ENCODE peak calls at places on chromosomes 13 and 19, in four cellular contexts. B, M, H and D are unnamed samples.

GRCh38 chr13:68490594-68490993 is 1260.5 kb upstream of the PCDH9 start:
- DNase-seq in B (no peak), M (no peak), H (no peak), D (no peak)

GRCh38 chr19:14786421-14786851 is 8.1 kb upstream of the ADGRE2 start:
- DNase-seq in B (no peak), M (peak), H (no peak), D (peak)

GRCh38 chr13:74771964-74772363 is 637.8 kb upstream of the KLF12 start:
- DNase-seq in B (peak), M (no peak), H (no peak), D (no peak)

GRCh38 chr19:35327642-35328041 is 1.3 kb upstream of the CD22 start:
- DNase-seq in B (no peak), M (peak), H (no peak), D (peak)

GRCh38 chr19:48501961-48502719 is 9.5 kb downstream of the LMTK3 start:
- DNase-seq in B (no peak), M (peak), H (peak), D (peak)

GRCh38 chr13:44048326-44048725 is 168.6 kb downstream of the LACC1 start:
- DNase-seq in B (no peak), M (no peak), H (no peak), D (no peak)

GRCh38 chr13:20702530-20702929 is 969 bp upstream of the IL17D start:
- DNase-seq in B (peak), M (no peak), H (no peak), D (no peak)

GRCh38 chr19:29836409-29836825 is 24.6 kb downstream of the CCNE1 start:
- DNase-seq in B (no peak), M (no peak), H (no peak), D (no peak)

GRCh38 chr19:50843205-50843604 is 9.8 kb upstream of the KLK15 start:
- DNase-seq in B (no peak), M (no peak), H (no peak), D (no peak)

GRCh38 chr13:112685856-112686255 is 4.0 kb upstream of the ATP11A start:
- DNase-seq in B (no peak), M (no peak), H (no peak), D (peak)

GRCh38 chr19:45117167-45117594 is 24.2 kb downstream of the PPP1R37 start:
- DNase-seq in B (peak), M (no peak), H (no peak), D (no peak)

GRCh38 chr13:69935043-69935442 is 172.6 kb upstream of the ATXN8OS start:
- DNase-seq in B (no peak), M (peak), H (no peak), D (no peak)

GRCh38 chr13:23987331-23987730 is 90.0 kb upstream of the C1QTNF9B start:
- DNase-seq in B (peak), M (no peak), H (no peak), D (no peak)

GRCh38 chr19:52138614-52139290 is 986 bp downstream of the ZNF616 start:
- DNase-seq in B (peak), M (peak), H (peak), D (peak)

GRCh38 chr13:72737033-72737432 is 9.3 kb downstream of the BORA start:
- DNase-seq in B (no peak), M (no peak), H (no peak), D (no peak)

GRCh38 chr19:52638601-52639000 is 446 bp upstream of the ZNF83 start:
- DNase-seq in B (peak), M (peak), H (no peak), D (no peak)

GRCh38 chr13:77833331-77833863 is 85.2 kb downstream of the EDNRB start:
- DNase-seq in B (peak), M (no peak), H (no peak), D (no peak)

GRCh38 chr19:13918726-13919411 is 12.9 kb downstream of the CC2D1A start:
- DNase-seq in B (no peak), M (no peak), H (no peak), D (peak)

GRCh38 chr19:14383556-14383897 is 2.3 kb downstream of the ADGRE5 start:
- DNase-seq in B (peak), M (no peak), H (no peak), D (no peak)

GRCh38 chr19:37059142-37059541 is 19.1 kb upstream of the ZNF420 start:
- DNase-seq in B (no peak), M (no peak), H (no peak), D (no peak)

GRCh38 chr19:49339364-49340068 is 4.3 kb downstream of the CD37 start:
- DNase-seq in B (peak), M (peak), H (peak), D (peak)

GRCh38 chr19:38210458-38210987 is 13.5 kb downstream of the DPF1 start:
- DNase-seq in B (peak), M (peak), H (no peak), D (peak)
- H3K4ac ChIP-seq in B (no peak), M (no peak), H (no peak), D (no peak)

GRCh38 chr13:56888455-56888854 is 252.3 kb upstream of the PRR20A start:
- DNase-seq in B (no peak), M (no peak), H (no peak), D (no peak)
- H4K5ac ChIP-seq in B (no peak), M (no peak), H (no peak), D (no peak)

GRCh38 chr19:1905071-1905862 is at the start of the genes ADAT3 and SCAMP4:
- DNase-seq in B (peak), M (peak), H (peak), D (peak)

GRCh38 chr19:1906985-1907562 is 1.9 kb downstream of the ADAT3 start:
- DNase-seq in B (no peak), M (no peak), H (no peak), D (no peak)

GRCh38 chr19:1901940-1902404 is 3.2 kb upstream of the ADAT3 start:
- DNase-seq in B (no peak), M (no peak), H (no peak), D (no peak)

GRCh38 chr19:1905863-1906375 is 720 bp downstream of the ADAT3 start:
- DNase-seq in B (no peak), M (no peak), H (no peak), D (no peak)

GRCh38 chr19:1904385-1905070 is 671 bp upstream of the ADAT3 start:
- DNase-seq in B (no peak), M (peak), H (peak), D (peak)
- H3K4ac ChIP-seq in B (peak), M (peak), H (peak), D (no peak)

GRCh38 chr13:25722893-25723292 is 328.9 kb downstream of the SHISA2 start:
- DNase-seq in B (no peak), M (no peak), H (no peak), D (no peak)
- H4K5ac ChIP-seq in B (no peak), M (no peak), H (no peak), D (no peak)

GRCh38 chr19:7450243-7451223 is 38.3 kb downstream of the PEX11G start:
- DNase-seq in B (peak), M (peak), H (no peak), D (peak)
- H3K4ac ChIP-seq in B (no peak), M (no peak), H (no peak), D (no peak)

GRCh38 chr19:5940260-5941208 is 26.5 kb downstream of the CAPS start:
- DNase-seq in B (no peak), M (no peak), H (no peak), D (no peak)

GRCh38 chr19:5941673-5942072 is 27.6 kb downstream of the CAPS start:
- DNase-seq in B (no peak), M (no peak), H (no peak), D (no peak)

GRCh38 chr19:5947435-5947834 is 30.5 kb downstream of the RANBP3 start:
- DNase-seq in B (peak), M (no peak), H (no peak), D (no peak)

GRCh38 chr19:5942991-5943390 is 28.9 kb downstream of the CAPS start:
- DNase-seq in B (no peak), M (no peak), H (no peak), D (no peak)

DNA sequence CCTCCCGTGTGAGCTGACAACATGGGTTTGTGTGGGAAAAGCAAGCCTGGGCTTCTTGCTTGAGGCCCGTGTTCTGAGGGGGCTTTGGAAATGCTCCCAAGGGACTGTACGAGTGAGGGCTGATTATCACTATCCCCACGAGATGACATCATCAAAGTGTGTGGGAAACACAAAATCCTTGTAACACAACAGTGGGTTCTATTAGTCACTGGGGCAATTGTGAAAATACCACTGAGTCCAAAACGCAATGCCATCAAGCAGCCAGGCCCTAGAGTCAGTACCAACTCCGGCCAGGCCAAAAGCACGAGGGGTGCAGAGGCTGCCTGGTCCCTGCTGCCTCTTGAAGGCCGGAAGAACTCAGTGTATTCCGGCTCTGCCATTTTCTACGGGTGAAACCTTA is 29.6 kb downstream of the CAPS start:
- DNase-seq in B (peak), M (no peak), H (no peak), D (no peak)
- H4K5ac ChIP-seq in B (peak), M (no peak), H (no peak), D (no peak)

GRCh38 chr19:3098141-3098514 is 4.0 kb downstream of the GNA11 start:
- DNase-seq in B (no peak), M (no peak), H (no peak), D (no peak)
- H3K4ac ChIP-seq in B (no peak), M (no peak), H (no peak), D (no peak)

DNA sequence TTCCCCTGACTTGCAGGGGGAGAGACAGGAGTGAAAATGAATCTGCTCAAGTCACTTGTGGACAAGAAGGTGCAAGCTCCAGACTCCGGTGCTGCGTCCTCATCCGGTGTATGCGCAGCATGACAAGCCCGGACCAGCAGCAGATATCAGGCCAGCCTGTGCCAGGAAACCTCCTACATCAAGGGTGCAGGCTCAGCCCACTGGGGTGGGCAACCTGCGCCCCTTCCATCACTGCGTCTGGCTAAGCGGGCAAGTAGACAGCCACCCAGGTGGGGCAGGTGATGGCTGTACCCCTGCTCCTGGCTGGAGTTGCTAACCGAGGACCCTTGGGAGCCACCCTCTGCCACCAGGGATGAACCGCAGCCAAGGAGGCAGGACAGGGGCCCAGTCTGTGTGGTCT is 32.9 kb upstream of the SLC15A1 start:
- DNase-seq in B (no peak), M (no peak), H (no peak), D (no peak)
- H4K5ac ChIP-seq in B (no peak), M (no peak), H (no peak), D (no peak)

DNA sequence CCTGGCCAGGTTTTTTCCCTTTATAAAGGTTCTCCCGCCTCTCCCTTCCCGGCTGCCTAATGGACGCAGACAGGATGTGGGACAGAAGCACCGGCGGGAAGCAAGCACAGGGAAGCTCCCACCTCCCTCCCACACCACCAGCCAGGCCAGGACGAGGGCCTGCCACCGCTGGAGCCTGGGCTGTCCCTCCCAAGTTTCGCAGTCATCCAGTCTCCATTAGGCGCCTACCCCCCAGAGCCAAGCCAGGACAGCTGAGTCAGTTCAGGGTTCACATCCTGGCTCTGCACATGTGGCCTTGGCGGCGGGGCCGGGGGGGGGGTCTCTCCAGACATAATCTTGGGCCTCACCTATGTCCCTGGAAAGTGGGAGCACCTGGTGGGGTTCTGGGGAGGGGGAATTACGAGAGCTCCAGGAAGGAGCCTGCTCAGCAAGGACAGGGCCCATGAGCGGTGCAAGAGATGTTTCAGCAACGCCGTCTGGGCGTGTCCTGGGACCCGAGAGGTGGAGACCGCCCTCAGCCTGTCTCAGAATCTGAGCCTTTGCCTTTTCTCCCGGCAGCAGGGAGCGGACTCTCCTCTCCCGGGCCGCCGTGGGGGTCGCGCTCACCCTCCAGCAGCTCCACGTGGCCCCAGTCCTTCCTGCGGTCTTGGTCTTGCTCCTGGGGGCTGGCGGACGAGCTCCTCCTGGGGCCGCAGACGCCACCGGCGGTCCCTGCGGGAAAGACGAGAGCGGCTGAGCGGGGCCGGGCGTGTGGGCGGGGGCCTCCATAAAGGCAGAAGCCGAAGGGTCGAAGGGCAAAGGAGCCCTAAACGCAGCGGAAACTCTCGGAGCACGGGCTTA is 889 bp downstream of the POLRMT start:
- DNase-seq in B (peak), M (peak), H (no peak), D (peak)
- H3K4ac ChIP-seq in B (peak), M (peak), H (no peak), D (no peak)